ENCODE peak calls at places on chromosomes 12 and 14, in eight cellular contexts. J is heart right ventricle; D is activated naive CD4-positive, alpha-beta T cell; G is fibroblast of mammary gland; B is nephron progenitor cell; U is GM19239; K is PC-3; H is NCI-H2029. W is an unnamed sample.

GRCh38 chr14:50806241-50806933 is 24.6 kb downstream of the NIN start:
- DNase-seq in D (no peak), K (no peak), B (no peak), H (no peak), J (no peak), G (no peak), U (no peak), W (no peak)

GRCh38 chr14:95191445-95192199 is 34.3 kb upstream of the DICER1 start:
- DNase-seq in D (no peak), K (no peak), G (no peak), H (no peak), U (no peak), B (no peak), J (no peak), W (no peak)

GRCh38 chr14:95507701-95508103 is 8.7 kb downstream of the SYNE3 start:
- DNase-seq in G (peak; percentile 81), J (no peak), D (no peak), U (no peak), H (no peak), B (no peak), K (peak; percentile 78), W (no peak)

GRCh38 chr12:116996058-116996457 is 85.3 kb downstream of the FBXW8 start:
- DNase-seq in U (no peak), H (no peak), D (no peak), J (peak; percentile 66), G (peak; percentile 12), B (no peak), K (no peak), W (no peak)

GRCh38 chr12:104285740-104286537 is 17.6 kb upstream of the EID3 start:
- DNase-seq in D (no peak), U (no peak), G (no peak), H (peak; percentile 82), K (peak; percentile 94), B (no peak), J (no peak), W (no peak)

GRCh38 chr12:2796187-2796663 is 1.5 kb downstream of the FKBP4 start:
- DNase-seq in G (no peak), H (no peak), U (no peak), B (no peak), K (peak; percentile 20), J (no peak), D (no peak), W (no peak)

GRCh38 chr14:50874842-50875241 is 3.0 kb downstream of the ABHD12B start:
- DNase-seq in G (no peak), D (no peak), J (no peak), U (no peak), B (no peak), H (peak; percentile 9), K (peak; percentile 57), W (no peak)

GRCh38 chr12:93156091-93156490 is 221.6 kb upstream of the NUDT4 start:
- DNase-seq in U (no peak), H (peak; percentile 84), K (no peak), J (no peak), B (no peak), D (no peak), G (no peak), W (no peak)

GRCh38 chr14:100303179-100303578 is 3.1 kb downstream of the SLC25A29 start:
- DNase-seq in D (no peak), B (no peak), J (no peak), H (no peak), K (peak; percentile 21), G (no peak), U (no peak), W (no peak)

GRCh38 chr14:20632831-20633771 is 8.4 kb downstream of the OR6S1 start:
- DNase-seq in U (peak; percentile 69), G (peak; percentile 91), B (peak; percentile 73), K (peak; percentile 91), J (no peak), D (no peak), H (no peak), W (peak; percentile 64)

GRCh38 chr12:64696065-64696741 is 63.0 kb downstream of the GNS start:
- DNase-seq in G (peak; percentile 45), K (peak; percentile 73), J (no peak), B (no peak), H (peak; percentile 41), U (no peak), D (no peak), W (no peak)

GRCh38 chr12:16112626-16113560 is 164.6 kb downstream of the SLC15A5 start:
- DNase-seq in G (peak; percentile 23), U (no peak), J (peak; percentile 3), K (no peak), H (no peak), B (peak; percentile 48), D (no peak), W (no peak)

GRCh38 chr12:34287986-34288962 is 266.0 kb downstream of the ALG10 start:
- DNase-seq in B (no peak), G (no peak), J (no peak), K (no peak), D (no peak), U (no peak), H (no peak), W (peak; percentile 9)

GRCh38 chr12:85275359-85275758 is 4.7 kb upstream of the ALX1 start:
- DNase-seq in B (no peak), H (no peak), J (no peak), G (no peak), U (no peak), K (no peak), D (no peak), W (no peak)

GRCh38 chr12:5571115-5571514 is 139.2 kb downstream of the NTF3 start:
- DNase-seq in D (no peak), H (no peak), J (no peak), U (no peak), G (no peak), B (peak; percentile 37), K (no peak), W (no peak)

GRCh38 chr14:90381011-90381790 is 15.6 kb upstream of the CALM1 start:
- DNase-seq in U (no peak), B (no peak), H (no peak), J (peak; percentile 26), G (peak; percentile 45), K (no peak), D (no peak), W (no peak)

GRCh38 chr12:62995097-62995496 is 60.1 kb upstream of the PPM1H start:
- DNase-seq in J (no peak), G (no peak), U (no peak), B (no peak), D (no peak), H (peak; percentile 54), K (no peak), W (no peak)

GRCh38 chr12:10186299-10186698 is 7.5 kb downstream of the TMEM52B start:
- DNase-seq in H (no peak), U (no peak), G (no peak), B (no peak), J (peak; percentile 28), K (no peak), D (no peak), W (no peak)

GRCh38 chr12:109944975-109945374 is 44.9 kb downstream of the TCHP start:
- DNase-seq in G (peak; percentile 68), B (peak; percentile 53), D (no peak), J (peak; percentile 30), H (no peak), U (no peak), K (no peak), W (peak; percentile 70)

GRCh38 chr14:49975799-49976198 is 82.9 kb downstream of the ARF6 start:
- DNase-seq in U (no peak), J (no peak), G (no peak), H (no peak), K (peak; percentile 40), B (no peak), D (no peak), W (no peak)

GRCh38 chr12:52321433-52321832 is 235 bp upstream of the KRT83 start:
- DNase-seq in U (no peak), B (no peak), D (no peak), J (no peak), G (no peak), K (no peak), H (peak; percentile 95), W (no peak)

GRCh38 chr12:129570796-129571400 is 332.9 kb downstream of the TMEM132D start:
- DNase-seq in B (no peak), D (no peak), J (no peak), G (no peak), U (no peak), K (no peak), H (peak; percentile 25), W (no peak)

GRCh38 chr14:53890611-53891091 is 66.0 kb downstream of the BMP4 start:
- DNase-seq in J (peak; percentile 21), G (no peak), U (no peak), H (no peak), B (no peak), D (no peak), K (no peak), W (no peak)

GRCh38 chr12:54352891-54353874 is 11.1 kb downstream of the GPR84 start:
- DNase-seq in H (peak; percentile 65), G (peak; percentile 84), D (no peak), B (peak; percentile 61), J (no peak), U (no peak), K (no peak), W (peak; percentile 53)

GRCh38 chr12:3897400-3897910 is 24.3 kb upstream of the PARP11 start:
- DNase-seq in B (no peak), D (no peak), H (no peak), J (no peak), K (no peak), G (no peak), U (no peak), W (no peak)

W was measured in ovary.